ENCODE peak calls at places on chromosomes 4 and X, in five cellular contexts. Q is mesendoderm, G is left lung, T is uterus, K is cardiac muscle cell. J is an unnamed sample.

GRCh38 chr4:114479595-114479994 is 119.0 kb upstream of the UGT8 start:
- DNase-seq in Q (no peak), G (no peak), T (no peak), K (no peak), J (no peak)

GRCh38 chr4:108849611-108850406 is 87.0 kb upstream of the ETNPPL start:
- DNase-seq in Q (no peak), G (no peak), T (no peak), K (no peak), J (no peak)

GRCh38 chrX:53684415-53685192 is 1.9 kb downstream of the HUWE1 start:
- DNase-seq in Q (peak; percentile 9), G (peak; percentile 91), T (no peak), K (no peak), J (no peak)

GRCh38 chr4:76055005-76055404 is 19.1 kb upstream of the CXCL11 start:
- DNase-seq in Q (no peak), G (no peak), T (no peak), K (no peak), J (no peak)

GRCh38 chr4:37892641-37893040 is 1.8 kb downstream of the TBC1D1 start:
- DNase-seq in Q (no peak), G (no peak), T (no peak), K (no peak), J (no peak)

GRCh38 chr4:47852121-47852520 is 14.3 kb upstream of the CORIN start:
- DNase-seq in Q (no peak), G (no peak), T (no peak), K (no peak), J (no peak)

GRCh38 chr4:164293181-164293580 is 460.8 kb upstream of the SMIM31 start:
- DNase-seq in Q (no peak), G (no peak), T (no peak), K (no peak), J (no peak)

GRCh38 chr4:39319678-39320077 is 46.5 kb downstream of the RFC1 start:
- DNase-seq in Q (no peak), G (no peak), T (no peak), K (no peak), J (no peak)

GRCh38 chrX:132413459-132413858 is 75.4 kb downstream of the MBNL3 start:
- DNase-seq in Q (peak; percentile 90), G (no peak), T (no peak), K (no peak), J (no peak)

GRCh38 chrX:11532291-11533075 is 133.2 kb downstream of the ARHGAP6 start:
- DNase-seq in Q (peak; percentile 51), G (no peak), T (no peak), K (no peak), J (no peak)

GRCh38 chrX:3522016-3522690 is 175.7 kb upstream of the MXRA5 start:
- DNase-seq in Q (no peak), G (no peak), T (no peak), K (no peak), J (no peak)

GRCh38 chr4:6566582-6567190 is 8.3 kb upstream of the MAN2B2 start:
- DNase-seq in Q (no peak), G (no peak), T (no peak), K (no peak), J (no peak)
- H3K27me3 ChIP-seq in Q (peaks cover 19% of the 10 kb centered on the region), G (peaks cover 62% of the 10 kb centered on the region), T (no peaks in the 10 kb centered on the region), K (peaks cover 62% of the 10 kb centered on the region), J (peaks cover 23% of the 10 kb centered on the region)

GRCh38 chr4:138910201-138910913 is 105.2 kb upstream of the NOCT start:
- DNase-seq in Q (no peak), G (no peak), T (no peak), K (no peak), J (no peak)

GRCh38 chr4:138911903-138912713 is 103.5 kb upstream of the NOCT start:
- DNase-seq in Q (no peak), G (no peak), T (no peak), K (no peak), J (no peak)

GRCh38 chr4:138910914-138911336 is 104.7 kb upstream of the NOCT start:
- DNase-seq in Q (peak; percentile 98), G (peak; percentile 74), T (peak; percentile 63), K (peak; percentile 46), J (peak; percentile 54)

GRCh38 chr4:138915725-138916124 is 99.9 kb upstream of the NOCT start:
- DNase-seq in Q (peak; percentile 65), G (no peak), T (no peak), K (no peak), J (no peak)

DNA sequence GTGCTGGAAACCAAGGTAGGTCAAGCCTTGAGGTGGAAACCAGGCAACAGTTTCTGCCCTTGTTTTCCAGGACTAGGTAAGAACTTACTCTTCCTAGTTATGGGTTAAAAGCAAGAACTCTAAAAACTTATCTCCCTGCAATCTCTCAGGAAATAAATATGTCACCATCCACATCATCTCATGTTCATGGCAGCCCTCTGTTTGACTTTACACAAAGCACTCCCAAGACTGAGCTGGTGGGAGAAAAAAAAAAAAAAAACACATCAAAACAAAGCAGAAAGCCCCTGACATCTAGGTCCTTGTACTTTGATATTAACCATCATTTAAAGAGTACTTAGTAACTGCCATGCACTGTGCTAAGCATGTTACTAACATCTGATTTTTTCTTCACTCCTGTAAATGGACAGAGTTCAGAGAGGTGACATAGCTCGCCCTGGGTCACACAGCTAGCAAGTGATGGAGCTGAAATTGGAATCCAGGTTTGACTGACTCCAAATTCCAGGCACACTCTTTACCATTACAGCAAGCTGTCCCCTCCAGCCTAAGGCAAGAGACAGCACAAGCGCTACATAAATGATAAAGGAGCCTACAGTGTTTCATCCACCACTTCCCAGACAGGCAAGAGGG is 102.8 kb upstream of the NOCT start:
- DNase-seq in Q (no peak), G (no peak), T (no peak), K (no peak), J (no peak)
- H3K27ac ChIP-seq in Q (no peak overlapping the region), G (peak overlapping the region; percentile 76), T (peak overlapping the region; percentile 38), K (no peak overlapping the region), J (no peak overlapping the region)

GRCh38 chrX:21949689-21950088 is 9.2 kb downstream of the SMS start:
- DNase-seq in Q (no peak), G (no peak), T (no peak), K (no peak), J (no peak)

GRCh38 chrX:21944136-21944615 is 3.7 kb downstream of the SMS start:
- DNase-seq in Q (peak; percentile 53), G (no peak), T (no peak), K (no peak), J (no peak)

GRCh38 chrX:21947671-21948070 is 7.2 kb downstream of the SMS start:
- DNase-seq in Q (no peak), G (no peak), T (no peak), K (no peak), J (no peak)

GRCh38 chrX:21948897-21949578 is 8.5 kb downstream of the SMS start:
- DNase-seq in Q (no peak), G (no peak), T (no peak), K (peak; percentile 71), J (no peak)

GRCh38 chrX:21946925-21947641 is 6.6 kb downstream of the SMS start:
- DNase-seq in Q (peak; percentile 84), G (no peak), T (no peak), K (peak; percentile 69), J (peak; percentile 19)
- H3K4me3 ChIP-seq in Q (no peak overlapping the region), G (no peak overlapping the region), T (no peak overlapping the region), K (peak overlapping the region; percentile 4), J (no peak overlapping the region)

GRCh38 chr4:5232549-5232948 is 181.3 kb downstream of the STK32B start:
- DNase-seq in Q (no peak), G (no peak), T (no peak), K (peak; percentile 1), J (no peak)

GRCh38 chr4:5237086-5237485 is 185.8 kb downstream of the STK32B start:
- DNase-seq in Q (no peak), G (no peak), T (no peak), K (no peak), J (no peak)

DNA sequence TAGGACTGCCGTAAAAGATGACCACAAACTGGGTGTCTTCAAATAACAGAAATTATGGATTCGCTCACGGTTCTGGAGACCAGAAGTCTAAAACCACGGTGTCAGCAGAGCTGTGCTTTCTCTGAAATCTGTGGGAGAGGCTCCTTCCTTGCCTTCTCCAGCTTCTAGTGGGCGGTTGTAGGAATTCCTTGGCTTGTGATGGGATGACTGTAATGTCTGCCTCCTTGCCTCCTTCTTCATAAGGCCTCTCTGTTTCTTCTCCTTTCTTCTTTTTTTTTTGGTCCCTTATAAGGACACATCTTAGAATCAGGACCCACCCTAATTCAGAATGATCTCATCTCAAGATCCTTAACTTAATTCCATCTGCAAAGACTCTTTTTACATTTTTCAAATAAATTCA is 186.8 kb downstream of the STK32B start:
- DNase-seq in Q (no peak), G (no peak), T (peak; percentile 17), K (no peak), J (no peak)
- H3K27me3 ChIP-seq in Q (no peaks in the 10 kb centered on the region), G (no peaks in the 10 kb centered on the region), T (no peaks in the 10 kb centered on the region), K (no peaks in the 10 kb centered on the region), J (no peaks in the 10 kb centered on the region)

DNA sequence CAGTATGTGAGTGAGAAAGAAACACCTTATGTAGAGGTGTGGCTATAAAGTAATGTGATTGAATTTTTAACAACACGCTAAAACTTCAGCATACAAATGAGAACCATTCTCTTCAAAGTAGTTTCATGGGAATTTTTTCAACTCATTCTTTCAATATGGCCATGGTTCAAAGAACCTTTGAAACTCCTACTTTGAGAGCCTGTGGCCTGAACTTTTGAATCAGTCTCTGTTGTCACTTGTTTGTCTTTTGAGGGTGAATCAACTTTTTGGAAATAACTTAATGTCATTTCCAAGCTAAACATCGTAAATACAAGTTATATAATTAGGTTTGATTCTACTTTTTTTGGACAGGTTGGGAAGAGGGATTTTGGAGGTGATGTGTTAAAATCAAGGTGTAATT is 49.9 kb upstream of the CASK start:
- DNase-seq in Q (no peak), G (no peak), T (no peak), K (no peak), J (no peak)
- H3K27ac ChIP-seq in Q (no peak overlapping the region), G (no peak overlapping the region), T (no peak overlapping the region), K (no peak overlapping the region), J (no peak overlapping the region)

DNA sequence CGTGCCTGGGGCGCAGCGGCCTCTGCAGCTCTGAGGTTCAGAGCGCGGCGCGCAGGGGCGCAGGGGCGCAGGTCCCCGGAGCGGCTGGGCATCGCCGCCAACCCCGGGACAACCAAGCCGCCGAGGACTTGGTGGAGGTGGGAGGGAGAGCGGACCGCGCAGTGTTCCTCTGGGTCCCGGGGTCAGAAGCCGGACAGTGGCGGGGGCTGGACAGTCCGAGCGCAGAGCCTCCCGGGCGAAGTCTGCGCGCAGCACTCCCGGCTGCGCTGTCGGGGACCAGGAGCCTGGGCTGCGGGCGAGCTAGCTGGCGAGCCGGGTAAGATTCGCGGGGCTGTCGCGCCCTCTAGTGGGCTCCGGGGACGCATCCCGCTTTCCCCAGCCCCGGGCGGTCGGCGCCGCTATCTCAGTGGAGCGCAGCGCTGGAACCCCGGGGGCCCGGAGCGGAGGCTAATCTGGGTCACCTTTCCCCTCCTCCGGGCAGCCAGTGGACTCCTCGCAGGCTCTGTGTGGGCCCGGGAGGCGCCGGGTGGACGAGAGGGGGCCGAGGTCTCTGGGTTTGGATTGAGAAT is 4.1 kb downstream of the PDGFRA start:
- DNase-seq in Q (peak; percentile 92), G (peak; percentile 96), T (peak; percentile 86), K (peak; percentile 93), J (peak; percentile 81)
- H3K4me3 ChIP-seq in Q (peak overlapping the region; percentile 65), G (peak overlapping the region; percentile 48), T (peak overlapping the region; percentile 49), K (peak overlapping the region; percentile 64), J (peak overlapping the region; percentile 56)